ENCODE peak calls at places on chromosomes 5 and 9, in four cellular contexts. R is Caco-2, F is NCI-H345, I is dermis microvascular lymphatic vessel endothelial cell. W is an unnamed sample.

GRCh38 chr9:125580701-125581286 is 126.2 kb downstream of the MAPKAP1 start:
- DNase-seq in I (no peak), R (no peak), F (no peak), W (no peak)

GRCh38 chr5:138157626-138158025 is 18.4 kb upstream of the NME5 start:
- DNase-seq in I (no peak), F (no peak), R (no peak), W (no peak)

GRCh38 chr5:114411380-114411931 is 49.6 kb downstream of the KCNN2 start:
- DNase-seq in F (no peak), R (no peak), I (no peak), W (no peak)

GRCh38 chr5:75089137-75089536 is 36.8 kb upstream of the GCNT4 start:
- DNase-seq in F (no peak), R (no peak), I (no peak), W (no peak)

GRCh38 chr9:109331353-109331752 is 10.5 kb upstream of the EPB41L4B start:
- DNase-seq in I (no peak), R (no peak), F (no peak), W (no peak)

GRCh38 chr9:69376651-69377050 is 51.6 kb downstream of the ENTREP1 start:
- DNase-seq in I (peak; percentile 68), F (no peak), R (no peak), W (no peak)

GRCh38 chr5:43231977-43232376 is 40.0 kb downstream of the NIM1K start:
- DNase-seq in I (peak; percentile 16), R (peak; percentile 23), F (peak; percentile 19), W (peak; percentile 28)

GRCh38 chr5:94024625-94025024 is 283.2 kb upstream of the POU5F2 start:
- DNase-seq in R (no peak), F (no peak), I (no peak), W (no peak)

GRCh38 chr5:78295035-78295961 is 800 bp upstream of the AP3B1 start:
- DNase-seq in I (peak; percentile 8), R (peak; percentile 81), F (peak; percentile 67), W (peak; percentile 5)

GRCh38 chr5:130116972-130117371 is 212.7 kb downstream of the CHSY3 start:
- DNase-seq in F (no peak), R (peak; percentile 5), I (no peak), W (no peak)

GRCh38 chr5:72293495-72294055 is 26.5 kb downstream of the MRPS27 start:
- DNase-seq in I (no peak), R (no peak), F (no peak), W (peak; percentile 43)

GRCh38 chr5:53256746-53257145 is 147.2 kb upstream of the MOCS2 start:
- DNase-seq in I (no peak), F (no peak), R (no peak), W (peak; percentile 3)

GRCh38 chr5:80083115-80083890 is 48.2 kb downstream of the THBS4 start:
- DNase-seq in F (peak; percentile 63), R (peak; percentile 28), I (peak; percentile 63), W (peak; percentile 60)

GRCh38 chr5:38847549-38848341 is 1.9 kb downstream of the OSMR start:
- DNase-seq in F (no peak), I (no peak), R (no peak), W (no peak)

GRCh38 chr5:150764530-150764929 is 5.7 kb upstream of the DCTN4 start:
- DNase-seq in F (no peak), R (no peak), I (no peak), W (no peak)

GRCh38 chr5:169991115-169991514 is 10.8 kb upstream of the INSYN2B start:
- DNase-seq in I (no peak), F (no peak), R (no peak), W (no peak)

GRCh38 chr9:120733190-120733589 is 18.9 kb upstream of the MEGF9 start:
- DNase-seq in I (no peak), F (no peak), R (no peak), W (no peak)

GRCh38 chr9:93761822-93762221 is 185.4 kb downstream of the PHF2 start:
- DNase-seq in F (no peak), I (no peak), R (no peak), W (peak; percentile 1)

GRCh38 chr5:111699976-111700375 is 57.0 kb downstream of the NREP start:
- DNase-seq in I (no peak), R (no peak), F (peak; percentile 76), W (no peak)

GRCh38 chr9:136953771-136954269 is 1.7 kb downstream of the LCN12 start:
- DNase-seq in F (no peak), I (no peak), R (no peak), W (no peak)

GRCh38 chr9:131117762-131118145 is 7.6 kb upstream of the NUP214 start:
- DNase-seq in R (no peak), F (no peak), I (no peak), W (no peak)

GRCh38 chr5:37918420-37918819 is 78.6 kb upstream of the GDNF start:
- DNase-seq in R (no peak), F (no peak), I (no peak), W (no peak)

GRCh38 chr5:53167836-53168235 is 58.3 kb upstream of the MOCS2 start:
- DNase-seq in I (peak; percentile 7), F (no peak), R (no peak), W (peak; percentile 37)

GRCh38 chr9:78472111-78472510 is 175.2 kb downstream of the PSAT1 start:
- DNase-seq in I (no peak), R (no peak), F (no peak), W (no peak)

GRCh38 chr5:168109441-168109840 is 182.0 kb upstream of the WWC1 start:
- DNase-seq in R (no peak), F (no peak), I (no peak), W (no peak)

GRCh38 chr9:37415011-37415719 is 7.3 kb upstream of the GRHPR start:
- DNase-seq in I (peak; percentile 75), R (peak; percentile 90), F (peak; percentile 73), W (peak; percentile 83)

GRCh38 chr5:164306662-164307061 is 801.2 kb downstream of the MAT2B start:
- DNase-seq in F (no peak), R (no peak), I (no peak), W (no peak)

GRCh38 chr5:9108156-9108555 is 437.7 kb downstream of the SEMA5A start:
- DNase-seq in F (no peak), R (no peak), I (no peak), W (no peak)

GRCh38 chr9:117265253-117265652 is 149.6 kb downstream of the ASTN2 start:
- DNase-seq in F (no peak), I (no peak), R (no peak), W (no peak)